ENCODE peak calls at places on chromosomes 2 and 18, in four cellular contexts. One of them, this sample, is unnamed.

GRCh38 chr2:177572236-177572671 is 179.7 kb downstream of the AGPS start:
- DNase-seq in H54: no peak
- DNase-seq in NCI-H774: no peak
- DNase-seq in activated T-cell treated with anti-CD3 and anti-CD28 coated beads, Interleukin-2, amount 50 U/mL, for 24 hours: no peak
- DNase-seq in this sample: no peak

GRCh38 chr18:10421859-10422258 is 32.6 kb upstream of the APCDD1 start:
- DNase-seq in H54: no peak
- DNase-seq in NCI-H774: no peak
- DNase-seq in activated T-cell treated with anti-CD3 and anti-CD28 coated beads, Interleukin-2, amount 50 U/mL, for 24 hours: no peak
- DNase-seq in this sample: no peak

GRCh38 chr2:68100189-68100588 is 37.4 kb upstream of the C1D start:
- DNase-seq in H54: no peak
- DNase-seq in NCI-H774: no peak
- DNase-seq in activated T-cell treated with anti-CD3 and anti-CD28 coated beads, Interleukin-2, amount 50 U/mL, for 24 hours: no peak
- DNase-seq in this sample: no peak

GRCh38 chr2:6724572-6725140 is 141.1 kb downstream of the CMPK2 start:
- DNase-seq in H54: no peak
- DNase-seq in NCI-H774: no peak
- DNase-seq in activated T-cell treated with anti-CD3 and anti-CD28 coated beads, Interleukin-2, amount 50 U/mL, for 24 hours: no peak
- DNase-seq in this sample: no peak

GRCh38 chr2:45681675-45682074 is 30.2 kb downstream of the PRKCE start:
- DNase-seq in H54: peak; percentile 92
- DNase-seq in NCI-H774: peak; percentile 13
- DNase-seq in activated T-cell treated with anti-CD3 and anti-CD28 coated beads, Interleukin-2, amount 50 U/mL, for 24 hours: no peak
- DNase-seq in this sample: no peak

GRCh38 chr2:167196461-167197252 is 308.4 kb downstream of the XIRP2 start:
- DNase-seq in H54: no peak
- DNase-seq in NCI-H774: peak; percentile 44
- DNase-seq in activated T-cell treated with anti-CD3 and anti-CD28 coated beads, Interleukin-2, amount 50 U/mL, for 24 hours: no peak
- DNase-seq in this sample: no peak

GRCh38 chr18:73891572-73892421 is 255.8 kb downstream of the FBXO15 start:
- DNase-seq in H54: no peak
- DNase-seq in NCI-H774: no peak
- DNase-seq in activated T-cell treated with anti-CD3 and anti-CD28 coated beads, Interleukin-2, amount 50 U/mL, for 24 hours: no peak
- DNase-seq in this sample: no peak

GRCh38 chr2:62852254-62852653 is 146.7 kb downstream of the EHBP1 start:
- DNase-seq in H54: no peak
- DNase-seq in NCI-H774: no peak
- DNase-seq in activated T-cell treated with anti-CD3 and anti-CD28 coated beads, Interleukin-2, amount 50 U/mL, for 24 hours: no peak
- DNase-seq in this sample: no peak

GRCh38 chr2:136254681-136255080 is 136.7 kb upstream of the CXCR4 start:
- DNase-seq in H54: no peak
- DNase-seq in NCI-H774: no peak
- DNase-seq in activated T-cell treated with anti-CD3 and anti-CD28 coated beads, Interleukin-2, amount 50 U/mL, for 24 hours: no peak
- DNase-seq in this sample: no peak

GRCh38 chr2:230903251-230904150 is 21.5 kb downstream of the GPR55 start:
- DNase-seq in H54: no peak
- DNase-seq in NCI-H774: no peak
- DNase-seq in activated T-cell treated with anti-CD3 and anti-CD28 coated beads, Interleukin-2, amount 50 U/mL, for 24 hours: peak; percentile 32
- DNase-seq in this sample: peak; percentile 50

GRCh38 chr2:2333076-2333475 is 2.0 kb upstream of the MYT1L start:
- DNase-seq in H54: no peak
- DNase-seq in NCI-H774: peak; percentile 80
- DNase-seq in activated T-cell treated with anti-CD3 and anti-CD28 coated beads, Interleukin-2, amount 50 U/mL, for 24 hours: no peak
- DNase-seq in this sample: no peak

GRCh38 chr2:18171191-18172139 is 293.0 kb downstream of the KCNS3 start:
- DNase-seq in H54: no peak
- DNase-seq in NCI-H774: no peak
- DNase-seq in activated T-cell treated with anti-CD3 and anti-CD28 coated beads, Interleukin-2, amount 50 U/mL, for 24 hours: no peak
- DNase-seq in this sample: no peak

GRCh38 chr2:218216674-218217365 is at the start of gene ARPC2:
- DNase-seq in H54: peak; percentile 81
- DNase-seq in NCI-H774: peak; percentile 94
- DNase-seq in activated T-cell treated with anti-CD3 and anti-CD28 coated beads, Interleukin-2, amount 50 U/mL, for 24 hours: peak; percentile 97
- DNase-seq in this sample: peak; percentile 98

GRCh38 chr2:176534798-176535479 is 265.7 kb downstream of the MTX2 start:
- DNase-seq in H54: no peak
- DNase-seq in NCI-H774: peak; percentile 32
- DNase-seq in activated T-cell treated with anti-CD3 and anti-CD28 coated beads, Interleukin-2, amount 50 U/mL, for 24 hours: no peak
- DNase-seq in this sample: no peak

GRCh38 chr18:49339146-49339545 is 121.3 kb downstream of the DYM start:
- DNase-seq in H54: no peak
- DNase-seq in NCI-H774: no peak
- DNase-seq in activated T-cell treated with anti-CD3 and anti-CD28 coated beads, Interleukin-2, amount 50 U/mL, for 24 hours: no peak
- DNase-seq in this sample: no peak

GRCh38 chr2:105143467-105144127 is 97.9 kb upstream of the GPR45 start:
- DNase-seq in H54: peak; percentile 42
- DNase-seq in NCI-H774: no peak
- DNase-seq in activated T-cell treated with anti-CD3 and anti-CD28 coated beads, Interleukin-2, amount 50 U/mL, for 24 hours: peak; percentile 54
- DNase-seq in this sample: peak; percentile 65

GRCh38 chr2:162424816-162425215 is 80.9 kb downstream of the GCA start:
- DNase-seq in H54: no peak
- DNase-seq in NCI-H774: no peak
- DNase-seq in activated T-cell treated with anti-CD3 and anti-CD28 coated beads, Interleukin-2, amount 50 U/mL, for 24 hours: no peak
- DNase-seq in this sample: no peak

GRCh38 chr2:2848621-2849443 is 517.8 kb upstream of the MYT1L start:
- DNase-seq in H54: no peak
- DNase-seq in NCI-H774: no peak
- DNase-seq in activated T-cell treated with anti-CD3 and anti-CD28 coated beads, Interleukin-2, amount 50 U/mL, for 24 hours: no peak
- DNase-seq in this sample: no peak

GRCh38 chr2:85807756-85808155 is 54.0 kb downstream of the ATOH8 start:
- DNase-seq in H54: no peak
- DNase-seq in NCI-H774: no peak
- DNase-seq in activated T-cell treated with anti-CD3 and anti-CD28 coated beads, Interleukin-2, amount 50 U/mL, for 24 hours: peak; percentile 18
- DNase-seq in this sample: no peak

GRCh38 chr18:51537487-51537886 is 340.0 kb upstream of the MEX3C start:
- DNase-seq in H54: no peak
- DNase-seq in NCI-H774: peak; percentile 19
- DNase-seq in activated T-cell treated with anti-CD3 and anti-CD28 coated beads, Interleukin-2, amount 50 U/mL, for 24 hours: no peak
- DNase-seq in this sample: no peak

GRCh38 chr2:224551693-224552092 is 33.5 kb downstream of the CUL3 start:
- DNase-seq in H54: no peak
- DNase-seq in NCI-H774: no peak
- DNase-seq in activated T-cell treated with anti-CD3 and anti-CD28 coated beads, Interleukin-2, amount 50 U/mL, for 24 hours: no peak
- DNase-seq in this sample: no peak

GRCh38 chr18:45059695-45060094 is 379.0 kb downstream of the SETBP1 start:
- DNase-seq in H54: peak; percentile 4
- DNase-seq in NCI-H774: no peak
- DNase-seq in activated T-cell treated with anti-CD3 and anti-CD28 coated beads, Interleukin-2, amount 50 U/mL, for 24 hours: no peak
- DNase-seq in this sample: no peak

GRCh38 chr18:40993363-40993762 is 961.7 kb upstream of the PIK3C3 start:
- DNase-seq in H54: no peak
- DNase-seq in NCI-H774: no peak
- DNase-seq in activated T-cell treated with anti-CD3 and anti-CD28 coated beads, Interleukin-2, amount 50 U/mL, for 24 hours: no peak
- DNase-seq in this sample: no peak

GRCh38 chr2:240362216-240362755 is 73.2 kb upstream of the GPC1 start:
- DNase-seq in H54: no peak
- DNase-seq in NCI-H774: no peak
- DNase-seq in activated T-cell treated with anti-CD3 and anti-CD28 coated beads, Interleukin-2, amount 50 U/mL, for 24 hours: no peak
- DNase-seq in this sample: no peak

GRCh38 chr18:45139478-45139877 is 458.8 kb downstream of the SETBP1 start:
- DNase-seq in H54: no peak
- DNase-seq in NCI-H774: no peak
- DNase-seq in activated T-cell treated with anti-CD3 and anti-CD28 coated beads, Interleukin-2, amount 50 U/mL, for 24 hours: no peak
- DNase-seq in this sample: no peak

GRCh38 chr2:96325038-96325883 is at the start of gene ITPRIPL1:
- DNase-seq in H54: no peak
- DNase-seq in NCI-H774: no peak
- DNase-seq in activated T-cell treated with anti-CD3 and anti-CD28 coated beads, Interleukin-2, amount 50 U/mL, for 24 hours: peak; percentile 74
- DNase-seq in this sample: peak; percentile 78

GRCh38 chr18:23689616-23690504 is 607 bp downstream of the LAMA3 start:
- DNase-seq in H54: no peak
- DNase-seq in NCI-H774: no peak
- DNase-seq in activated T-cell treated with anti-CD3 and anti-CD28 coated beads, Interleukin-2, amount 50 U/mL, for 24 hours: peak; percentile 45
- DNase-seq in this sample: peak; percentile 63

GRCh38 chr2:154195644-154196221 is 324.0 kb downstream of the GALNT13 start:
- DNase-seq in H54: no peak
- DNase-seq in NCI-H774: peak; percentile 32
- DNase-seq in activated T-cell treated with anti-CD3 and anti-CD28 coated beads, Interleukin-2, amount 50 U/mL, for 24 hours: no peak
- DNase-seq in this sample: no peak

GRCh38 chr2:121256720-121257475 is 28.1 kb downstream of the TFCP2L1 start:
- DNase-seq in H54: no peak
- DNase-seq in NCI-H774: no peak
- DNase-seq in activated T-cell treated with anti-CD3 and anti-CD28 coated beads, Interleukin-2, amount 50 U/mL, for 24 hours: no peak
- DNase-seq in this sample: peak; percentile 24